ENCODE peak calls at places on chromosome 7, in seven cellular contexts. One of them, this sample, is unnamed.

GRCh38 chr7:73738220-73738611 is 386 bp downstream of the ABHD11 start:
- DNase-seq in T-helper 1 cell: peak
- DNase-seq in H4: no peak
- DNase-seq in PC-3: peak
- DNase-seq in mucosa of gallbladder: no peak
- DNase-seq in GM20000: peak
- DNase-seq in T-helper 2 cell: peak
- DNase-seq in this sample: peak

GRCh38 chr7:120138497-120138896 is 134.5 kb upstream of the KCND2 start:
- DNase-seq in T-helper 1 cell: no peak
- DNase-seq in H4: no peak
- DNase-seq in PC-3: no peak
- DNase-seq in mucosa of gallbladder: peak
- DNase-seq in GM20000: no peak
- DNase-seq in T-helper 2 cell: no peak
- DNase-seq in this sample: no peak

GRCh38 chr7:107051376-107051775 is 6.9 kb downstream of the PRKAR2B start:
- DNase-seq in T-helper 1 cell: no peak
- DNase-seq in H4: no peak
- DNase-seq in PC-3: peak
- DNase-seq in mucosa of gallbladder: no peak
- DNase-seq in GM20000: no peak
- DNase-seq in T-helper 2 cell: no peak
- DNase-seq in this sample: no peak

GRCh38 chr7:16698200-16698910 is 52.4 kb downstream of the BZW2 start:
- DNase-seq in T-helper 1 cell: no peak
- DNase-seq in H4: no peak
- DNase-seq in PC-3: no peak
- DNase-seq in mucosa of gallbladder: no peak
- DNase-seq in GM20000: no peak
- DNase-seq in T-helper 2 cell: no peak
- DNase-seq in this sample: no peak

GRCh38 chr7:149440222-149440621 is 20.6 kb downstream of the ZNF777 start:
- DNase-seq in T-helper 1 cell: no peak
- DNase-seq in H4: no peak
- DNase-seq in PC-3: no peak
- DNase-seq in mucosa of gallbladder: no peak
- DNase-seq in GM20000: no peak
- DNase-seq in T-helper 2 cell: no peak
- DNase-seq in this sample: no peak

GRCh38 chr7:133887459-133887858 is 239.7 kb upstream of the LRGUK start:
- DNase-seq in T-helper 1 cell: no peak
- DNase-seq in H4: no peak
- DNase-seq in PC-3: peak
- DNase-seq in mucosa of gallbladder: no peak
- DNase-seq in GM20000: no peak
- DNase-seq in T-helper 2 cell: no peak
- DNase-seq in this sample: no peak

GRCh38 chr7:16644624-16644986 is 949 bp downstream of the ANKMY2 start:
- DNase-seq in T-helper 1 cell: peak
- DNase-seq in H4: peak
- DNase-seq in PC-3: peak
- DNase-seq in mucosa of gallbladder: peak
- DNase-seq in GM20000: peak
- DNase-seq in T-helper 2 cell: peak
- DNase-seq in this sample: peak

GRCh38 chr7:155204744-155205367 is 92.8 kb upstream of the INSIG1 start:
- DNase-seq in T-helper 1 cell: no peak
- DNase-seq in H4: no peak
- DNase-seq in PC-3: no peak
- DNase-seq in mucosa of gallbladder: no peak
- DNase-seq in GM20000: no peak
- DNase-seq in T-helper 2 cell: no peak
- DNase-seq in this sample: no peak

This sample was measured in GM13977.